ENCODE peak calls at places on chromosomes 4 and X, in six cellular contexts. S is A549, D is GM12878, I is endothelial cell of umbilical vein, M is HepG2, X is K562. O is an unnamed sample.

GRCh38 chr4:139740121-139740520 is 74.5 kb downstream of the MGST2 start:
- DNase-seq in I (peak), S (no peak), X (no peak), D (no peak), M (no peak), O (no peak)

GRCh38 chrX:29274517-29274916 is 687.3 kb downstream of the IL1RAPL1 start:
- DNase-seq in D (no peak), X (no peak), M (no peak), S (no peak), I (no peak), O (no peak)

GRCh38 chr4:111631157-111631999 is 513.9 kb upstream of the FAM241A start:
- DNase-seq in D (no peak), S (no peak), I (peak), M (no peak), X (no peak), O (peak)

GRCh38 chr4:174260099-174260498 is 23.4 kb downstream of the FBXO8 start:
- DNase-seq in D (no peak), S (peak), M (peak), X (no peak), I (no peak), O (no peak)

GRCh38 chr4:145887241-145887964 is 51.2 kb downstream of the ZNF827 start:
- DNase-seq in I (peak), X (no peak), S (no peak), D (no peak), M (no peak), O (no peak)

GRCh38 chrX:48957477-48957826 is at the start of gene OTUD5:
- DNase-seq in M (peak), X (peak), S (peak), D (no peak), I (no peak), O (peak)

GRCh38 chr4:55611358-55612059 is 19.5 kb upstream of the PDCL2 start:
- DNase-seq in I (no peak), D (no peak), S (no peak), M (no peak), X (no peak), O (no peak)

GRCh38 chr4:2938906-2939305 is 24.3 kb downstream of the NOP14 start:
- DNase-seq in X (no peak), D (no peak), I (no peak), S (no peak), M (no peak), O (peak)

GRCh38 chrX:131830400-131831184 is 192.5 kb upstream of the STK26 start:
- DNase-seq in M (peak), S (no peak), X (peak), I (peak), D (peak), O (peak)

GRCh38 chr4:66014146-66014765 is 344.0 kb upstream of the EPHA5 start:
- DNase-seq in I (no peak), S (no peak), D (no peak), X (no peak), M (peak), O (no peak)

GRCh38 chr4:174496631-174497442 is 25.5 kb downstream of the HPGD start:
- DNase-seq in S (no peak), X (no peak), I (no peak), D (no peak), M (no peak), O (no peak)

GRCh38 chr4:8503801-8504200 is 63.2 kb downstream of the TRMT44 start:
- DNase-seq in D (no peak), M (no peak), X (no peak), I (no peak), S (no peak), O (no peak)

GRCh38 chrX:29419774-29420553 is 795.4 kb upstream of the MAGEB2 start:
- DNase-seq in M (no peak), S (no peak), I (peak), D (no peak), X (no peak), O (no peak)

GRCh38 chr4:139658185-139658584 is 7.4 kb upstream of the MGST2 start:
- DNase-seq in M (peak), S (no peak), X (no peak), I (no peak), D (no peak), O (no peak)

GRCh38 chrX:12992544-12993118 is 17.7 kb downstream of the TMSB4X start:
- DNase-seq in S (no peak), M (no peak), D (no peak), X (no peak), I (no peak), O (no peak)

GRCh38 chrX:77003956-77004355 is 443.2 kb upstream of the FGF16 start:
- DNase-seq in S (no peak), D (no peak), I (no peak), M (no peak), X (no peak), O (no peak)

GRCh38 chr4:42767669-42768068 is 110.8 kb upstream of the ATP8A1 start:
- DNase-seq in D (no peak), X (no peak), I (no peak), M (no peak), S (no peak), O (peak)

GRCh38 chr4:22019676-22020075 is 71.1 kb upstream of the KCNIP4 start:
- DNase-seq in I (no peak), X (no peak), S (no peak), M (no peak), D (no peak), O (no peak)

GRCh38 chrX:7586126-7586525 is 256.8 kb upstream of the VCX start:
- DNase-seq in M (peak), D (no peak), I (no peak), X (peak), S (no peak), O (peak)

GRCh38 chr4:113827285-113827684 is 65.7 kb upstream of the CAMK2D start:
- DNase-seq in D (no peak), X (no peak), S (no peak), I (no peak), M (no peak), O (no peak)

GRCh38 chrX:30637874-30638793 is 15.1 kb upstream of the GK start:
- DNase-seq in M (no peak), S (no peak), I (no peak), D (no peak), X (no peak), O (peak)

GRCh38 chr4:153296424-153296823 is 48.1 kb upstream of the MND1 start:
- DNase-seq in D (no peak), X (no peak), I (no peak), S (no peak), M (no peak), O (no peak)

GRCh38 chr4:138451264-138451663 is 209.1 kb upstream of the SLC7A11 start:
- DNase-seq in M (no peak), D (no peak), X (no peak), I (no peak), S (no peak), O (no peak)

GRCh38 chrX:134235236-134235635 is 1.7 kb upstream of the CCDC160 start:
- DNase-seq in S (no peak), X (no peak), M (no peak), I (no peak), D (no peak), O (no peak)

DNA sequence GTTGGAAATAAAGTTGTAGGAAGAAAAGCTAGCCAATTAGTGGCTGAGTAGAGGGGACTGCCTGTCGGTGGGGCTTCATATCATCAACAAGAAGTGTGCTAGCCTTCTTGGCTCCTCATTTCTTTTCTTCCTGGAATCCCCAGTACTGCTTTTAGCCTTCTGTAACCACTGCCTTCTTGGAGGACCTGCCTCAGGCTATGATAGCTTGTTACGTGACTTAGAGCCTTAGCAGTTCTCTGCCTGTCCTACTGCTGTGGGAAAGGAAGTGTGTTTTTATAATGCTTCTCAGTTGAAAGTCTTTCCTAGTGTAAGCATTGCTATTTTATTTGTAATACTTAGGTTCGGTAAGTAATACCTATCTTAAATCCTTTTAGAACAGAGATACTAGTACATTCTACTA is 61.9 kb downstream of the LARP1B start:
- DNase-seq in S (no peak), D (no peak), X (no peak), I (no peak), M (no peak), O (no peak)
- TF ChIP-seq CTCF in S (no peak), D (no peak), X (no peak), I (no peak), M (no peak), O (no peak)

GRCh38 chr4:56628592-56628991 is 52.5 kb downstream of the HOPX start:
- DNase-seq in S (no peak), X (no peak), D (no peak), M (no peak), I (no peak), O (no peak)
- TF ChIP-seq MAX in S (no peak), X (no peak), D (no peak), M (no peak), I (no peak), O (no peak)

DNA sequence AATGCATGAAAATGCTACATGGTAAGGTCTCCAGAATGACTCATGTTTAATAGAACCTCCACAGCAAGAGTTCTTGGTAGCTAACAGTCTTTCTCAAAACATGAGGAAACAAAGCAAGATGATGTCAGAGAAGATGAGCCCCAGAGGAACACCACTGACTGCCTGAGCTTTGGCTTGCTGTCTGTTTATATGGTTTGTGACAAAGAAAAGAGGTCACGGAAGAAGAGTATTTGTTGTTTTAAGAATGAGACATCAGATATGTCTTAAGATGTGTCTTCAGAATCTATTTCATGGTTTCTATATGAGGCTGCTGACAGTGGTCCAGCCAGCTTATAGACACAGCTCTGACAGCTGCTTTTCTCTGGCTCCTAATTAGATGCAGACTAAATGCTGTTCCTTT is 18.8 kb upstream of the AREG start:
- DNase-seq in M (no peak), D (no peak), X (no peak), I (no peak), S (no peak), O (no peak)
- TF ChIP-seq MYC in M (no peak), D (no peak), X (no peak), I (no peak), S (no peak), O (no peak)

DNA sequence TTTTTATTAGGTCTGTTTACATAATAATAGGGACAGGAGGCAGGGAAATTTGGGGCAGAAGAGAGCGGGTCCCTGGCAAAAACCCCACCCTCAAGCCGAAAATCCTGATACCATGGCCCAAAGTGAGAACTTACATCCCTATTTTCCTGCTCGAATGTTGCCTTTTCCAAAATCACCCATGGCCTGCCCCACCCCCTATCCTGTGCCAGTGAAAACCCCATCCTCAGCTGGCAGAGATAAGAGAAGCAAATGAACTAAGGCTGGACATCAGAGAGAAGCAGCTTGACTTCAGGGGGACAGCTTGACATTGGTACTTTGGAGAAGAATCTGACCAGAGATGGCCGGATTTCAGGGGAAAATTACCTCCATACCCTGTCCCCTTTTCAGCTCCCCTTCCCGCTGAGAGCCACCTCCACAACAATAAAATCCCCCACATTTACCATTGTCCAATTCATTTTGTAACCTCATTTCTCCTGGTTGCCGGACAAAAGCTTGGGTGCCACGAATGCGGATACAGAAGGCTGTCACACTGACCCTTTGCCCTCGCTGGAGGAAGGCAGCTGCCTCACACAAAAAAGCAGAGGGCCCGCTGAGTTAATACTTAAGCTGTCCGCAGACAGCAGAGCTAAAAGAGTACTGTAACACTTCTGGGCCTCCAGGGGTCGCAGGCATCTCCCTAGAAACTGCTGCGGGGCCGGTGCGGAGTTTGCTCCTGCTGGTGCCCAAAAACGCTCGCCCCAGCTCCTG is 196.2 kb downstream of the SNCA start:
- DNase-seq in I (no peak), S (peak), X (peak), M (peak), D (no peak), O (peak)
- TF ChIP-seq CTCF in I (peak), S (peak), X (peak), M (peak), D (peak), O (peak)

GRCh38 chrX:15204130-15204751 is 65.6 kb downstream of the ASB9 start:
- DNase-seq in D (peak), M (no peak), X (no peak), S (no peak), I (no peak), O (no peak)
- TF ChIP-seq MAX in D (no peak), M (no peak), X (no peak), S (no peak), I (no peak), O (no peak)

GRCh38 chrX:45850197-45850774 is 649.6 kb upstream of the DIPK2B start:
- DNase-seq in I (peak), D (no peak), X (no peak), S (no peak), M (no peak), O (peak)

GRCh38 chrX:45849261-45849660 is 648.6 kb upstream of the DIPK2B start:
- DNase-seq in D (no peak), S (peak), M (peak), I (peak), X (peak), O (peak)

GRCh38 chrX:45851434-45851991 is 650.8 kb upstream of the DIPK2B start:
- DNase-seq in X (no peak), M (no peak), D (no peak), I (peak), S (peak), O (peak)

GRCh38 chrX:45852884-45853283 is 652.2 kb upstream of the DIPK2B start:
- DNase-seq in X (no peak), S (no peak), I (no peak), M (no peak), D (no peak), O (no peak)

DNA sequence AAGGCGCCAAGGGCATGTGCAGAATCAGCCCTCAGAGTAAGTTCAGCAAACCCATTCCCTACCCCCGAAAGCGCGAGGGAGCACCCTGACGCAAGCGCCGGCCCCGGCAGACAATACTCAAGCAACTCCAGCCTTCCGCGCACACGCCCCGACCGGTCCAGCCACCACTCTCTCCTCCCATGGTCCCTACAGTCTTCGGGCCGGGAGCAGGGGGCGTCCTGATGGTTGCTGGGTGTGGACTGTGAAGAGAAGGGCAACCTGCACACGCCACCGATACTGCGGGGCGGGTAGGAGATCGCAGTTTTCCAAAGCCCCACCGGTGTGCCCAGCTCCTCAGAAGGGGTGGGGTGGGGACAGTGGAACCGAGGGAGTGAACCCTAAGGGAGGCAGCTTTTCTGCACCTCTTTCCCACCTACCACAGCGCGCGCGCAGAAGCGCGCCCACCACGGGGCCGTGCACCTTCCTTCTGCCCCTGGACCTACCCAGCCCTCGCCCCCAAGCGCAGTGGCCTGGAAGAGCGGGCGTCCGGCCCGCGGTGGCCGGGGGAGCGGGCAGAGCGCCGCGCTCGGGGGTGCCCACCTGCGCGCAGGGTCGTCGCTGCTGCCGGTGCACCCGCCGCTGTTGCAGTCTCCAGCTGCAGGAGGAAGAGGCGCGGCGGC is 650.2 kb upstream of the DIPK2B start:
- DNase-seq in M (peak), I (no peak), X (no peak), S (peak), D (no peak), O (peak)
- TF ChIP-seq MYC in M (peak), I (no peak), X (no peak), S (no peak), D (no peak), O (no peak)

GRCh38 chr4:128572778-128573241 is 236.7 kb upstream of the JADE1 start:
- DNase-seq in M (no peak), I (peak), X (no peak), S (no peak), D (no peak), O (no peak)

GRCh38 chr4:128570380-128570779 is 239.1 kb upstream of the JADE1 start:
- DNase-seq in X (peak), I (peak), M (no peak), S (no peak), D (no peak), O (peak)

GRCh38 chr4:128571747-128572146 is 237.8 kb upstream of the JADE1 start:
- DNase-seq in D (no peak), X (no peak), M (no peak), S (peak), I (peak), O (no peak)

GRCh38 chr4:128573781-128574508 is 235.6 kb upstream of the JADE1 start:
- DNase-seq in S (peak), M (peak), I (no peak), D (no peak), X (no peak), O (no peak)

GRCh38 chr4:128574706-128575105 is 234.8 kb upstream of the JADE1 start:
- DNase-seq in X (peak), S (peak), D (peak), M (peak), I (peak), O (peak)
- TF ChIP-seq CTCF in X (peak), S (peak), D (peak), M (peak), I (peak), O (peak)

DNA sequence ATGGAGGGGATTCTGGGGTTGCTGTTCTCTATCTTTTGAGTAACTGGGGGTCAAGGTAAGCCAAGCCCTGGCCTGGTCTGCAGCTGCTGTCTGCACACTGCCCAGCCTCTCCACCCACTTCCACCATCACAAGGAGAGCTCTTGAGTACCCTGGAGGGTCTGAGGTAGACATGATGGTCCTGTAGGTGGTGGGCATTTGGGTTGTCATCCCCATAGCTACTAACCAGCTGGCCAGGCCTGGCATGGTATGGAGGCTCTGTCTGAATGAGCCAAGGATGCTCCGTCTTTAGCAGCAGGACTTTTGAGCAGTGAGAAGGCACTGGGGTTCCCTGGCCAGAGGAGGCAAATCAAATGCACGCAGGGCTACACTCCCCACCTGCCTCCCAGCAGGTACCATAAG is 82.7 kb downstream of the NHSL2 start:
- DNase-seq in X (no peak), D (no peak), M (no peak), I (no peak), S (no peak), O (no peak)
- TF ChIP-seq MAX in X (no peak), D (no peak), M (no peak), I (no peak), S (no peak), O (no peak)

O was measured in NB4.